ENCODE peak calls at places on chromosomes 6 and 20, in four cellular contexts. One of them, this sample, is unnamed.
A peak's percentile ranks its signal among the peaks of the same experiment; 100 is the strongest.

GRCh38 chr6:161100072-161100471 is 108.5 kb downstream of the MAP3K4 start:
- DNase-seq in GM12878: no peak
- DNase-seq in K562: no peak
- DNase-seq in HepG2: no peak
- DNase-seq in this sample: no peak

GRCh38 chr6:41489284-41489851 is 56.8 kb upstream of the FOXP4 start:
- DNase-seq in GM12878: no peak
- DNase-seq in K562: no peak
- DNase-seq in HepG2: no peak
- DNase-seq in this sample: no peak

GRCh38 chr6:119284861-119285521 is 64.6 kb downstream of the MAN1A1 start:
- DNase-seq in GM12878: no peak
- DNase-seq in K562: peak; percentile 65
- DNase-seq in HepG2: peak; percentile 72
- DNase-seq in this sample: no peak

GRCh38 chr20:64069614-64070243 is 6.7 kb downstream of the TCEA2 start:
- DNase-seq in GM12878: no peak
- DNase-seq in K562: no peak
- DNase-seq in HepG2: peak; percentile 62
- DNase-seq in this sample: no peak

GRCh38 chr6:13412639-13413465 is 74.5 kb downstream of the GFOD1 start:
- DNase-seq in GM12878: no peak
- DNase-seq in K562: no peak
- DNase-seq in HepG2: peak; percentile 80
- DNase-seq in this sample: no peak

GRCh38 chr20:14879020-14879697 is 541.7 kb upstream of the FLRT3 start:
- DNase-seq in GM12878: no peak
- DNase-seq in K562: no peak
- DNase-seq in HepG2: peak; percentile 83
- DNase-seq in this sample: peak; percentile 77

GRCh38 chr20:3759884-3760283 is 7.7 kb downstream of the ADISSP start:
- DNase-seq in GM12878: no peak
- DNase-seq in K562: no peak
- DNase-seq in HepG2: no peak
- DNase-seq in this sample: no peak

GRCh38 chr6:165585060-165585459 is 78.0 kb downstream of the PDE10A start:
- DNase-seq in GM12878: no peak
- DNase-seq in K562: no peak
- DNase-seq in HepG2: no peak
- DNase-seq in this sample: no peak

GRCh38 chr6:43199912-43200311 is 17.9 kb downstream of the CUL9 start:
- DNase-seq in GM12878: no peak
- DNase-seq in K562: no peak
- DNase-seq in HepG2: no peak
- DNase-seq in this sample: no peak

GRCh38 chr6:324116-324728 is 31.9 kb downstream of the DUSP22 start:
- DNase-seq in GM12878: no peak
- DNase-seq in K562: no peak
- DNase-seq in HepG2: no peak
- DNase-seq in this sample: no peak

GRCh38 chr6:75493400-75494064 is at the start of gene FILIP1:
- DNase-seq in GM12878: no peak
- DNase-seq in K562: peak; percentile 18
- DNase-seq in HepG2: no peak
- DNase-seq in this sample: no peak

GRCh38 chr6:152124432-152125074 is 317.1 kb downstream of the ESR1 start:
- DNase-seq in GM12878: no peak
- DNase-seq in K562: peak; percentile 43
- DNase-seq in HepG2: peak; percentile 54
- DNase-seq in this sample: peak; percentile 56

GRCh38 chr20:45096781-45097180 is 4.1 kb downstream of the KCNS1 start:
- DNase-seq in GM12878: no peak
- DNase-seq in K562: no peak
- DNase-seq in HepG2: no peak
- DNase-seq in this sample: no peak

GRCh38 chr20:36569847-36570429 is 3.5 kb upstream of the TGIF2 start:
- DNase-seq in GM12878: no peak
- DNase-seq in K562: peak; percentile 62
- DNase-seq in HepG2: no peak
- DNase-seq in this sample: no peak

GRCh38 chr20:3315110-3315509 is 76.1 kb upstream of the SLC4A11 start:
- DNase-seq in GM12878: no peak
- DNase-seq in K562: no peak
- DNase-seq in HepG2: no peak
- DNase-seq in this sample: no peak

GRCh38 chr6:24231578-24231977 is 105.6 kb downstream of the NRSN1 start:
- DNase-seq in GM12878: no peak
- DNase-seq in K562: no peak
- DNase-seq in HepG2: no peak
- DNase-seq in this sample: no peak

GRCh38 chr20:19934792-19935491 is 82.2 kb upstream of the NAA20 start:
- DNase-seq in GM12878: no peak
- DNase-seq in K562: no peak
- DNase-seq in HepG2: no peak
- DNase-seq in this sample: no peak

GRCh38 chr6:116176596-116176995 is 50.7 kb upstream of the COL10A1 start:
- DNase-seq in GM12878: no peak
- DNase-seq in K562: no peak
- DNase-seq in HepG2: no peak
- DNase-seq in this sample: no peak

GRCh38 chr6:91299544-91300491 is 712.9 kb upstream of the MAP3K7 start:
- DNase-seq in GM12878: no peak
- DNase-seq in K562: no peak
- DNase-seq in HepG2: no peak
- DNase-seq in this sample: no peak

GRCh38 chr20:47349365-47350180 is 6.9 kb downstream of the ZMYND8 start:
- DNase-seq in GM12878: no peak
- DNase-seq in K562: no peak
- DNase-seq in HepG2: no peak
- DNase-seq in this sample: no peak

GRCh38 chr6:111950661-111951426 is 77.6 kb upstream of the FYN start:
- DNase-seq in GM12878: no peak
- DNase-seq in K562: no peak
- DNase-seq in HepG2: no peak
- DNase-seq in this sample: no peak

GRCh38 chr20:57148266-57148665 is 118.2 kb downstream of the BMP7 start:
- DNase-seq in GM12878: no peak
- DNase-seq in K562: no peak
- DNase-seq in HepG2: no peak
- DNase-seq in this sample: no peak

GRCh38 chr20:31717478-31717946 is 5.2 kb downstream of the BCL2L1 start:
- DNase-seq in GM12878: peak; percentile 68
- DNase-seq in K562: no peak
- DNase-seq in HepG2: no peak
- DNase-seq in this sample: no peak

GRCh38 chr6:30816791-30817739 is 67.3 kb upstream of the DDR1 start:
- DNase-seq in GM12878: peak; percentile 84
- DNase-seq in K562: no peak
- DNase-seq in HepG2: no peak
- DNase-seq in this sample: no peak

GRCh38 chr20:23086056-23086551 is at the start of gene CD93:
- DNase-seq in GM12878: no peak
- DNase-seq in K562: peak; percentile 41
- DNase-seq in HepG2: no peak
- DNase-seq in this sample: no peak

GRCh38 chr6:30452736-30453507 is 36.4 kb upstream of the HLA-E start:
- DNase-seq in GM12878: no peak
- DNase-seq in K562: no peak
- DNase-seq in HepG2: no peak
- DNase-seq in this sample: no peak

GRCh38 chr20:17960927-17961599 is 7.5 kb downstream of the SNX5 start:
- DNase-seq in GM12878: no peak
- DNase-seq in K562: no peak
- DNase-seq in HepG2: peak; percentile 91
- DNase-seq in this sample: no peak

GRCh38 chr6:7787731-7788130 is 61.8 kb downstream of the BMP6 start:
- DNase-seq in GM12878: no peak
- DNase-seq in K562: no peak
- DNase-seq in HepG2: no peak
- DNase-seq in this sample: no peak

GRCh38 chr6:22975079-22975478 is 405.7 kb downstream of the HDGFL1 start:
- DNase-seq in GM12878: no peak
- DNase-seq in K562: no peak
- DNase-seq in HepG2: no peak
- DNase-seq in this sample: no peak

GRCh38 chr6:162074641-162075040 is 652.9 kb downstream of the PRKN start:
- DNase-seq in GM12878: no peak
- DNase-seq in K562: no peak
- DNase-seq in HepG2: no peak
- DNase-seq in this sample: no peak

GRCh38 chr6:53734473-53735299 is 60.1 kb upstream of the LRRC1 start:
- DNase-seq in GM12878: peak; percentile 26
- DNase-seq in K562: peak; percentile 33
- DNase-seq in HepG2: peak; percentile 31
- DNase-seq in this sample: peak; percentile 92

GRCh38 chr6:128491041-128491642 is 29.3 kb downstream of the PTPRK start:
- DNase-seq in GM12878: no peak
- DNase-seq in K562: no peak
- DNase-seq in HepG2: peak; percentile 66
- DNase-seq in this sample: peak; percentile 28

GRCh38 chr6:1527098-1527497 is 82.6 kb upstream of the FOXC1 start:
- DNase-seq in GM12878: no peak
- DNase-seq in K562: no peak
- DNase-seq in HepG2: no peak
- DNase-seq in this sample: no peak

GRCh38 chr6:107103082-107103481 is 12.2 kb downstream of the BEND3 start:
- DNase-seq in GM12878: no peak
- DNase-seq in K562: no peak
- DNase-seq in HepG2: no peak
- DNase-seq in this sample: no peak

GRCh38 chr20:59147197-59147596 is 16.4 kb upstream of the ZNF831 start:
- DNase-seq in GM12878: no peak
- DNase-seq in K562: no peak
- DNase-seq in HepG2: no peak
- DNase-seq in this sample: no peak

GRCh38 chr6:30013296-30013922 is 47.7 kb upstream of the POLR1H start:
- DNase-seq in GM12878: no peak
- DNase-seq in K562: peak; percentile 32
- DNase-seq in HepG2: peak; percentile 17
- DNase-seq in this sample: no peak

GRCh38 chr6:43052225-43052841 is 1.3 kb downstream of the CUL7 start:
- DNase-seq in GM12878: no peak
- DNase-seq in K562: no peak
- DNase-seq in HepG2: no peak
- DNase-seq in this sample: no peak

GRCh38 chr20:49766979-49767419 is 45.6 kb upstream of the SLC9A8 start:
- DNase-seq in GM12878: no peak
- DNase-seq in K562: peak; percentile 44
- DNase-seq in HepG2: no peak
- DNase-seq in this sample: no peak

GRCh38 chr6:48765352-48765961 is 654.5 kb upstream of the PTCHD4 start:
- DNase-seq in GM12878: no peak
- DNase-seq in K562: peak; percentile 8
- DNase-seq in HepG2: peak; percentile 46
- DNase-seq in this sample: peak; percentile 59
- TF ChIP-seq ZBTB33 in GM12878: no peak
- TF ChIP-seq ZBTB33 in K562: no peak
- TF ChIP-seq ZBTB33 in HepG2: no peak
- TF ChIP-seq ZBTB33 in this sample: no peak

DNA sequence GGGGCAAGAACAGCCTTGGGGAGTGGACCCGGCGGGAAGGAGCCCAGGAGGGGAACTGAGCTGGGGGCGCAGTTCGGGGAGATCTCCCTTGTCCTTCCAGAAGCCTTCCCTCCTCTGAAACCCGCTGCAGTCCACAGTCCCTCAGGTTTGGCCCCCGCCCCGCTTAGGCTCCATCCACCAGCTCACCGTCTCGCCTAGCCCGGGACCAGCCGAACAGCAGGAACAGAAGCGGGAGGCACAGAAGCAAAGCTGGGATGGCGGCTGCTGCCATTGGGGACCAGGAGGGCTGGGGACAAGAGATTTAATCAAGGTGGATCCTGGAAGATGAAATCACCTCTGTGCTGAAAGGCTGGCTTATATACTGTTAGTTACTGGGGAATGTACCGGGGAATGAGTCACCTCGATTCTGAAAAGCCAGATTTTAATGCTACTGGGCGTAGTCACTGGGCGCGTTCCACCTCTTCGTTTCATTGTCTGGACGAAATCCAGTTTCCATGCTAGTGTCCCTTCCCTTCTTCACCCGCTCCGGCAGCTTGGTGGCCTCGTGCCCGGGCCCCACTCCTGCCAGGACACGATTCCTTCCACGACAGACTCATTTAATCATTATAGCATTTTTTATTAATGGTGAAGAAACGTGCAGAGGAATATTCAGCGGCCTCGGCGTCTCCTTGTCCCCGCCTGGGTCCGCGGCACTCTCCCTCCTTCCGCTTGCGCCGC is at the start of gene RAET1L:
- DNase-seq in GM12878: no peak
- DNase-seq in K562: no peak
- DNase-seq in HepG2: no peak
- DNase-seq in this sample: peak; percentile 65
- TF ChIP-seq POLR2A in GM12878: no peak
- TF ChIP-seq POLR2A in K562: no peak
- TF ChIP-seq POLR2A in HepG2: no peak
- TF ChIP-seq POLR2A in this sample: no peak

GRCh38 chr6:10904015-10904414 is 17.2 kb downstream of the SYCP2L start:
- DNase-seq in GM12878: no peak
- DNase-seq in K562: no peak
- DNase-seq in HepG2: no peak
- DNase-seq in this sample: no peak

GRCh38 chr6:10896691-10897090 is 9.8 kb downstream of the SYCP2L start:
- DNase-seq in GM12878: no peak
- DNase-seq in K562: no peak
- DNase-seq in HepG2: no peak
- DNase-seq in this sample: no peak

GRCh38 chr6:10901751-10902150 is 14.9 kb downstream of the SYCP2L start:
- DNase-seq in GM12878: peak; percentile 59
- DNase-seq in K562: no peak
- DNase-seq in HepG2: no peak
- DNase-seq in this sample: no peak
- TF ChIP-seq SP1 in GM12878: no peak
- TF ChIP-seq SP1 in K562: no peak
- TF ChIP-seq SP1 in HepG2: no peak
- TF ChIP-seq SP1 in this sample: no peak

DNA sequence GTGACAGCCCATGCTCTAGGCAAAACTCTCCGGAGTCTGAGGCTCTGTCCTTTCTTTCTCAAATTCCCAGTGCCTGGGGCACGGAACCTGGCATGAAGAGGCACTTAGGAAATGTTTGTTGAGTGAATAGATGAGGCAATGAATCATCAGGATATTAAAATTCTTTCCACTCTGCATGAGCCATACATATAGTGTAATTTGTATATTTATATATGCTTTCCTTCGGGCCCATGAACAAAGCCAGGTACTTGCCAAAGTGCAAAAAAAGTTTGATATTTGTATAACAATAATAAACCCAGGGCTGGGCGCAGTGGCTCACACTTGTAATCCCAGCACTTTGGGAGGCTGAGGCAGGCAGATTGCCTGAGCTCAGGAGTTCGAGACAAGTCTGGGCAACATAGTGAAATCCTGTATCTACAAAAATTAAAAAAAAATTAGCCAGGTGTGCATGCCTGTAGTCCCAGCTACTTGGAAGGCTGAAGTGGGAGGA is 212.3 kb upstream of the ZNF217 start:
- DNase-seq in GM12878: no peak
- DNase-seq in K562: no peak
- DNase-seq in HepG2: no peak
- DNase-seq in this sample: no peak
- TF ChIP-seq ZBTB33 in GM12878: no peak
- TF ChIP-seq ZBTB33 in K562: no peak
- TF ChIP-seq ZBTB33 in HepG2: no peak
- TF ChIP-seq ZBTB33 in this sample: no peak

GRCh38 chr20:62972270-62973032 is 19.9 kb downstream of the SLC17A9 start:
- DNase-seq in GM12878: peak; percentile 49
- DNase-seq in K562: peak; percentile 86
- DNase-seq in HepG2: peak; percentile 79
- DNase-seq in this sample: peak; percentile 63
- TF ChIP-seq POLR2A in GM12878: no peak
- TF ChIP-seq POLR2A in K562: no peak
- TF ChIP-seq POLR2A in HepG2: no peak
- TF ChIP-seq POLR2A in this sample: no peak